ENCODE peak calls at places on chromosomes 1 and 21, in eight cellular contexts. T, J, S, N, Q, Z, A and G are unnamed samples.

GRCh38 chr1:16380868-16381267 is 13.8 kb downstream of the SZRD1 start:
- DNase-seq in T (no peak), J (no peak), S (no peak), N (no peak), Q (peak; percentile 7), Z (no peak), A (no peak), G (no peak)

GRCh38 chr1:221263831-221264767 is 384.9 kb downstream of the HLX start:
- DNase-seq in T (peak; percentile 41), J (peak; percentile 75), S (peak; percentile 91), N (peak; percentile 33), Q (no peak), Z (peak; percentile 27), A (no peak), G (peak; percentile 52)

GRCh38 chr1:163104405-163105099 is 35.4 kb downstream of the RGS4 start:
- DNase-seq in T (no peak), J (no peak), S (no peak), N (no peak), Q (no peak), Z (no peak), A (no peak), G (no peak)

GRCh38 chr21:36553406-36553805 is 73.5 kb upstream of the CLDN14 start:
- DNase-seq in T (no peak), J (no peak), S (no peak), N (no peak), Q (no peak), Z (no peak), A (no peak), G (no peak)

GRCh38 chr1:204641936-204642335 is 43.6 kb downstream of the LRRN2 start:
- DNase-seq in T (no peak), J (no peak), S (no peak), N (no peak), Q (peak; percentile 23), Z (no peak), A (no peak), G (no peak)

GRCh38 chr1:67738401-67738800 is 53.4 kb downstream of the GADD45A start:
- DNase-seq in T (no peak), J (no peak), S (no peak), N (no peak), Q (no peak), Z (no peak), A (no peak), G (no peak)

GRCh38 chr1:6134206-6134605 is 45.9 kb downstream of the CHD5 start:
- DNase-seq in T (no peak), J (no peak), S (no peak), N (no peak), Q (peak; percentile 29), Z (no peak), A (no peak), G (no peak)

GRCh38 chr1:150366416-150367296 is 2.7 kb downstream of the RPRD2 start:
- DNase-seq in T (no peak), J (no peak), S (no peak), N (no peak), Q (no peak), Z (no peak), A (no peak), G (peak; percentile 58)

GRCh38 chr1:235937123-235937522 is 70.4 kb upstream of the LYST start:
- DNase-seq in T (no peak), J (no peak), S (no peak), N (no peak), Q (no peak), Z (no peak), A (no peak), G (peak; percentile 16)

GRCh38 chr1:235938714-235939487 is 72.2 kb upstream of the LYST start:
- DNase-seq in T (no peak), J (no peak), S (no peak), N (no peak), Q (no peak), Z (no peak), A (no peak), G (no peak)

GRCh38 chr1:235933483-235934116 is 66.9 kb upstream of the LYST start:
- DNase-seq in T (no peak), J (no peak), S (no peak), N (no peak), Q (no peak), Z (no peak), A (no peak), G (no peak)

GRCh38 chr1:235933017-235933416 is 66.3 kb upstream of the LYST start:
- DNase-seq in T (no peak), J (no peak), S (no peak), N (no peak), Q (no peak), Z (no peak), A (no peak), G (no peak)

GRCh38 chr1:235935506-235936224 is 69.0 kb upstream of the LYST start:
- DNase-seq in T (no peak), J (no peak), S (peak; percentile 72), N (no peak), Q (no peak), Z (no peak), A (peak; percentile 66), G (no peak)
- TF ChIP-seq POLR2A in T (no peak), J (no peak), S (no peak), N (no peak), Q (no peak), Z (no peak), A (no peak), G (no peak)

DNA sequence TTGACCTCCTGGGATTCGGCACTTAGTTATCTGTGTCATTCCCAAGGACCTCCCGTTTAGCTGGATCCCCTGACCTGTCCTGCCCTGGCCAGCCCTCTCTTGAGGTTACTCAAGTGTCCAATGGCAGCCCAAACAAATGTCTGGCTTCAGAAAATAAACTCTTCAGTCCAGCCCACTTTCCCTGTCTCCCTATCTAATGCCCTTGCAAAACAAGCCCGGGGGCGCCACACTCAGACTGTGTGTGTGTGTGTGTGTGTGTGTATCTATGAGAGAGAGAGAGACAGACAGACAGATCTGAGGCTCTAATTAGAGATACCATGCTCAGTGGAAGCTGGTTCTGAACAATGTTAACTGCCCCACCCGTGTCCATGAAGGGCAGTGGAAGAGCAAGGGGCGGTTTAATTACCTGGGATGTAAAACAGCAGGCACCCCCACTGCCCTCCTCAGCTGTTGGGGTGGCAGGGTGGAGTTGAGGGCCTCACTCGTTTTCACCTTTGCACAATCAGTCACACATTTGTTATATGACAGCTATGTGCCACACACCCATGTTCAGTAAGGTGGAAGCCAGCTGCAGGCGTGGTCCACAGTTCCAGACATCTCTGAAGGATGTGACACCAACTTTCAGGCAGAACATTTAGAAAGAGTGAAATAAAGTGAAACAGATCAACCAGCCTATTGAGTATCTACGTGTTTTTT is 57.4 kb downstream of the B3GALT5 start:
- DNase-seq in T (no peak), J (no peak), S (no peak), N (no peak), Q (peak; percentile 40), Z (no peak), A (no peak), G (no peak)
- TF ChIP-seq POLR2A in T (no peak), J (no peak), S (no peak), N (no peak), Q (no peak), Z (no peak), A (no peak), G (no peak)

GRCh38 chr1:3776231-3777030 is 3.9 kb downstream of the SMIM1 start:
- DNase-seq in T (no peak), J (no peak), S (no peak), N (no peak), Q (no peak), Z (no peak), A (no peak), G (no peak)

GRCh38 chr1:3777078-3777547 is 4.6 kb downstream of the SMIM1 start:
- DNase-seq in T (no peak), J (no peak), S (no peak), N (no peak), Q (no peak), Z (no peak), A (no peak), G (peak; percentile 29)

GRCh38 chr1:3779265-3779911 is 6.8 kb downstream of the SMIM1 start:
- DNase-seq in T (no peak), J (no peak), S (no peak), N (no peak), Q (peak; percentile 39), Z (no peak), A (peak; percentile 33), G (peak; percentile 33)

GRCh38 chr1:3778590-3779264 is 6.2 kb downstream of the SMIM1 start:
- DNase-seq in T (no peak), J (no peak), S (no peak), N (no peak), Q (peak; percentile 56), Z (no peak), A (peak; percentile 36), G (no peak)

DNA sequence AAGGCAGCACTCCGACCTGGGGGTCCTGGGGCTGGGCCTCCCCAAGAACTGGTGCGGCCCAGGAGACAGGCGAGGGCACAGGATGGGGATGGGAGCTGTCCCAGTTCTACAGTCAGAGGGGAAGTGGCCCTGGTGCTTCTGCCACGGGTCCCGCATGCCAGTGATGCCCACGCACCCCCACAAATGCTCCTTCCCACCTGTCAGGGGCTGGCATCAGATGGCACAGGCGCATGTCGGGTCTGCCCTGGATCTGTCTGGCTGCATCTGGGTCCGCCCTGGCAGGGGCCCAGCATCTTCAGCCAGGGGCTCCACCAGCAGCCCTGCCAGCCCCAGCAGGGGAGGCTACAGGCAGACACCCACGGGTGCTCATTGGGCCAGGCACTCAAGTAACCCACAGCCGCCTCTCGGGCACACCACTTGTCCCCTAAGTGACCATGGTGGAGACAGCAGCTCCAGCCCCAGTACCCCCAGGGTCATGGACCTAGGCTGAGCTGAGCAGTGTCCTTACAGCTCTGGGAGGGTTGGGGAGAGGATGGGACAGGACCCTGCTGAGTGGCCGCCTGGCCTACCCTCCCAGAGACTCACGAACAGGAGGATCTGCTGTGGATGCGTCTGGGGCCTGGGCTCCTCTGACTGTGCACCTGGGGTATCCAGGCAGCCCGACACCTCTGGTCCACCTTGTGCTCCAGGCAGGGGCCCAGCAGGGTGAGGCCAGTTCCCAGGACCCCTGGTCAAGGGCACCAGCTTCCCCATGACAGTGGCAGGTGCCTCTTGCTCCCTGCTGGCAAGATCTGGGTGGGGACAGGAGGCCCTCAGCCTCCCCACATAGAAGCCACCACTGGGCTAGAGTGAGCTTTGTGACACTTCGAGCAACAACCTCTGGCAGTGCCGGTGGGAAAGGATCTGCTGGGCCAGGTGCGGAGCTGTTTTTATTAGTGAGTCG is 5.4 kb downstream of the SMIM1 start:
- DNase-seq in T (no peak), J (no peak), S (no peak), N (no peak), Q (peak; percentile 74), Z (no peak), A (no peak), G (no peak)
- TF ChIP-seq POLR2A in T (no peak), J (no peak), S (no peak), N (no peak), Q (no peak), Z (no peak), A (no peak), G (peak; percentile 75)

GRCh38 chr1:31714442-31715096 is 10.8 kb upstream of the COL16A1 start:
- DNase-seq in T (peak; percentile 33), J (no peak), S (peak; percentile 85), N (peak; percentile 45), Q (peak; percentile 80), Z (peak; percentile 42), A (peak; percentile 95), G (peak; percentile 11)

GRCh38 chr1:31712625-31713024 is 8.8 kb upstream of the COL16A1 start:
- DNase-seq in T (peak; percentile 45), J (no peak), S (peak; percentile 78), N (peak; percentile 47), Q (no peak), Z (peak; percentile 73), A (peak; percentile 87), G (no peak)

GRCh38 chr1:31715873-31716220 is 12.0 kb upstream of the COL16A1 start:
- DNase-seq in T (no peak), J (no peak), S (no peak), N (no peak), Q (no peak), Z (no peak), A (no peak), G (no peak)

GRCh38 chr1:31717341-31717740 is 13.5 kb upstream of the COL16A1 start:
- DNase-seq in T (peak; percentile 53), J (no peak), S (no peak), N (no peak), Q (no peak), Z (no peak), A (no peak), G (peak; percentile 39)

GRCh38 chr1:31715097-31715872 is 11.5 kb upstream of the COL16A1 start:
- DNase-seq in T (peak; percentile 90), J (peak; percentile 75), S (peak; percentile 96), N (peak; percentile 93), Q (peak; percentile 87), Z (peak; percentile 90), A (peak; percentile 96), G (peak; percentile 40)
- TF ChIP-seq POLR2A in T (peak; percentile 56), J (peak; percentile 62), S (no peak), N (peak; percentile 51), Q (no peak), Z (no peak), A (peak; percentile 62), G (no peak)